ENCODE peak calls at places on chromosomes 13 and 19, in eight cellular contexts. I is astrocyte of the hippocampus; P is NCI-H187 treated with DMSO at 0.1 percent for 48 hours; U is Ammon's horn; O is T-helper 2 cell; T is stimulated activated CD4-positive, alpha-beta T cell treated with anti-CD3 and anti-CD28 coated beads, Interleukin-2, amount 100 ng/mL, for 4 hours; R is ascending aorta; E is pancreas. Q is an unnamed sample.

GRCh38 chr13:91348906-91349435 is 1.5 kb downstream of the MIR17HG start:
- DNase-seq in I (peak; percentile 97), P (peak; percentile 45), U (peak; percentile 90), O (peak; percentile 85), T (peak; percentile 88), R (peak; percentile 97), E (peak; percentile 94), Q (peak; percentile 92)

GRCh38 chr19:8526345-8527062 is 12.5 kb upstream of the ZNF414 start:
- DNase-seq in I (peak; percentile 97), P (no peak), U (peak; percentile 90), O (no peak), T (no peak), R (peak; percentile 92), E (peak; percentile 96), Q (peak; percentile 94)

GRCh38 chr13:111281751-111282311 is 38.6 kb upstream of the TEX29 start:
- DNase-seq in I (peak; percentile 29), P (no peak), U (peak; percentile 54), O (no peak), T (no peak), R (peak; percentile 71), E (no peak), Q (no peak)

GRCh38 chr13:86052141-86052540 is 252.9 kb upstream of the SLITRK6 start:
- DNase-seq in I (no peak), P (no peak), U (no peak), O (no peak), T (no peak), R (no peak), E (no peak), Q (no peak)

GRCh38 chr19:7679017-7679720 is 1.5 kb upstream of the TRAPPC5 start:
- DNase-seq in I (no peak), P (no peak), U (peak; percentile 43), O (peak; percentile 63), T (peak; percentile 73), R (no peak), E (no peak), Q (peak; percentile 54)

GRCh38 chr19:48196321-48196761 is 25.9 kb downstream of the ZSWIM9 start:
- DNase-seq in I (no peak), P (no peak), U (no peak), O (no peak), T (no peak), R (no peak), E (no peak), Q (no peak)

GRCh38 chr19:45958763-45959516 is 14.7 kb downstream of the NOVA2 start:
- DNase-seq in I (peak; percentile 85), P (no peak), U (no peak), O (no peak), T (no peak), R (no peak), E (no peak), Q (no peak)

GRCh38 chr19:57665261-57665806 is 3.4 kb upstream of the ZSCAN4 start:
- DNase-seq in I (no peak), P (no peak), U (no peak), O (no peak), T (no peak), R (no peak), E (no peak), Q (no peak)

GRCh38 chr19:29576761-29577661 is 29.1 kb upstream of the POP4 start:
- DNase-seq in I (no peak), P (no peak), U (no peak), O (no peak), T (peak; percentile 33), R (no peak), E (no peak), Q (no peak)

GRCh38 chr19:20153281-20153680 is 13.7 kb upstream of the ZNF486 start:
- DNase-seq in I (no peak), P (no peak), U (no peak), O (no peak), T (no peak), R (no peak), E (no peak), Q (no peak)

GRCh38 chr13:32857689-32858088 is 158.5 kb upstream of the KL start:
- DNase-seq in I (no peak), P (no peak), U (no peak), O (no peak), T (no peak), R (no peak), E (no peak), Q (no peak)

GRCh38 chr13:92989301-92989700 is 237.3 kb upstream of the GPC6 start:
- DNase-seq in I (no peak), P (no peak), U (no peak), O (no peak), T (no peak), R (no peak), E (no peak), Q (no peak)

GRCh38 chr13:86960876-86961275 is 710.3 kb upstream of the SLITRK5 start:
- DNase-seq in I (no peak), P (no peak), U (no peak), O (no peak), T (no peak), R (no peak), E (no peak), Q (no peak)

GRCh38 chr19:35449347-35450043 is 1.4 kb downstream of the FFAR2 start:
- DNase-seq in I (no peak), P (no peak), U (no peak), O (no peak), T (no peak), R (no peak), E (no peak), Q (no peak)

GRCh38 chr13:24071423-24072075 is 89.0 kb upstream of the SPATA13 start:
- DNase-seq in I (no peak), P (no peak), U (no peak), O (no peak), T (no peak), R (no peak), E (no peak), Q (no peak)

GRCh38 chr13:75312884-75313520 is 169.0 kb downstream of the TBC1D4 start:
- DNase-seq in I (no peak), P (no peak), U (no peak), O (peak; percentile 14), T (peak; percentile 3), R (no peak), E (no peak), Q (no peak)

GRCh38 chr13:33761744-33762143 is 56.2 kb upstream of the RFC3 start:
- DNase-seq in I (peak; percentile 44), P (no peak), U (no peak), O (no peak), T (no peak), R (no peak), E (no peak), Q (no peak)

GRCh38 chr19:14182481-14182880 is 23.5 kb downstream of the ADGRL1 start:
- DNase-seq in I (no peak), P (no peak), U (peak; percentile 24), O (no peak), T (no peak), R (no peak), E (no peak), Q (no peak)

GRCh38 chr19:42816901-42817300 is 51.4 kb upstream of the PSG8 start:
- DNase-seq in I (no peak), P (no peak), U (no peak), O (no peak), T (no peak), R (no peak), E (no peak), Q (no peak)

GRCh38 chr13:21966014-21966413 is 295.1 kb downstream of the FGF9 start:
- DNase-seq in I (no peak), P (no peak), U (no peak), O (no peak), T (no peak), R (no peak), E (no peak), Q (no peak)

GRCh38 chr13:103133551-103133950 is 67.3 kb upstream of the SLC10A2 start:
- DNase-seq in I (peak; percentile 46), P (no peak), U (no peak), O (no peak), T (no peak), R (no peak), E (no peak), Q (no peak)

GRCh38 chr19:43555185-43555770 is 20.0 kb downstream of the XRCC1 start:
- DNase-seq in I (peak; percentile 83), P (no peak), U (peak; percentile 89), O (peak; percentile 70), T (peak; percentile 74), R (peak; percentile 79), E (peak; percentile 72), Q (peak; percentile 84)

GRCh38 chr13:71866173-71867091 is 572 bp downstream of the DACH1 start:
- DNase-seq in I (peak; percentile 73), P (no peak), U (peak; percentile 11), O (no peak), T (no peak), R (peak; percentile 59), E (peak; percentile 48), Q (no peak)

GRCh38 chr13:20101467-20102316 is 59.2 kb downstream of the GJA3 start:
- DNase-seq in I (no peak), P (no peak), U (no peak), O (no peak), T (no peak), R (no peak), E (no peak), Q (no peak)

GRCh38 chr19:2149980-2150793 is 1.2 kb downstream of the AP3D1 start:
- DNase-seq in I (peak; percentile 42), P (no peak), U (peak; percentile 29), O (no peak), T (no peak), R (no peak), E (peak; percentile 63), Q (no peak)

GRCh38 chr13:74206061-74206561 is 71.9 kb upstream of the KLF12 start:
- DNase-seq in I (peak; percentile 94), P (no peak), U (no peak), O (no peak), T (no peak), R (no peak), E (no peak), Q (no peak)

GRCh38 chr13:40158218-40158617 is 502.8 kb downstream of the COG6 start:
- DNase-seq in I (no peak), P (no peak), U (no peak), O (no peak), T (no peak), R (no peak), E (no peak), Q (no peak)

GRCh38 chr13:47898080-47898479 is 103.0 kb downstream of the SUCLA2 start:
- DNase-seq in I (no peak), P (no peak), U (no peak), O (no peak), T (no peak), R (no peak), E (no peak), Q (no peak)

Q was measured in Caco-2.